ENCODE peak calls at places on chromosomes 16 and 17, in four cellular contexts. One of them, this sample, is unnamed.

GRCh38 chr17:64056269-64057005 is 36.0 kb upstream of the ICAM2 start:
- DNase-seq in left ventricle myocardium inferior: no peak
- DNase-seq in body of pancreas: peak; percentile 66
- DNase-seq in pancreas: no peak
- DNase-seq in this sample: no peak

GRCh38 chr17:57534863-57535651 is 210.0 kb downstream of the CCDC182 start:
- DNase-seq in body of pancreas: no peak
- DNase-seq in pancreas: no peak
- DNase-seq in left ventricle myocardium inferior: no peak
- DNase-seq in this sample: no peak

GRCh38 chr17:39688945-39689344 is 1.1 kb upstream of the PGAP3 start:
- DNase-seq in left ventricle myocardium inferior: no peak
- DNase-seq in pancreas: no peak
- DNase-seq in body of pancreas: no peak
- DNase-seq in this sample: no peak

GRCh38 chr16:28180660-28181556 is 30.9 kb downstream of the XPO6 start:
- DNase-seq in body of pancreas: no peak
- DNase-seq in pancreas: no peak
- DNase-seq in left ventricle myocardium inferior: no peak
- DNase-seq in this sample: no peak

GRCh38 chr16:24853830-24854229 is 8.1 kb downstream of the SLC5A11 start:
- DNase-seq in left ventricle myocardium inferior: peak; percentile 19
- DNase-seq in pancreas: no peak
- DNase-seq in body of pancreas: no peak
- DNase-seq in this sample: peak; percentile 82

GRCh38 chr17:42087042-42087701 is 11.1 kb downstream of the ZNF385C start:
- DNase-seq in pancreas: no peak
- DNase-seq in body of pancreas: no peak
- DNase-seq in left ventricle myocardium inferior: no peak
- DNase-seq in this sample: no peak

GRCh38 chr17:41666336-41666680 is 22.4 kb upstream of the EIF1 start:
- DNase-seq in body of pancreas: peak; percentile 44
- DNase-seq in pancreas: no peak
- DNase-seq in left ventricle myocardium inferior: no peak
- DNase-seq in this sample: no peak

GRCh38 chr16:4984174-4985000 is 26.3 kb downstream of the SEC14L5 start:
- DNase-seq in pancreas: no peak
- DNase-seq in left ventricle myocardium inferior: no peak
- DNase-seq in body of pancreas: no peak
- DNase-seq in this sample: no peak

GRCh38 chr17:7955414-7956042 is 23.5 kb downstream of the CNTROB start:
- DNase-seq in left ventricle myocardium inferior: no peak
- DNase-seq in body of pancreas: no peak
- DNase-seq in pancreas: no peak
- DNase-seq in this sample: peak; percentile 9

GRCh38 chr17:29778936-29779811 is 150.9 kb downstream of the SSH2 start:
- DNase-seq in pancreas: peak; percentile 78
- DNase-seq in body of pancreas: peak; percentile 73
- DNase-seq in left ventricle myocardium inferior: peak; percentile 82
- DNase-seq in this sample: peak; percentile 39

GRCh38 chr16:55557186-55557585 is 9.3 kb upstream of the CAPNS2 start:
- DNase-seq in pancreas: no peak
- DNase-seq in body of pancreas: no peak
- DNase-seq in left ventricle myocardium inferior: no peak
- DNase-seq in this sample: no peak

GRCh38 chr17:72916991-72917390 is 175.5 kb downstream of the SLC39A11 start:
- DNase-seq in pancreas: no peak
- DNase-seq in left ventricle myocardium inferior: no peak
- DNase-seq in body of pancreas: no peak
- DNase-seq in this sample: no peak

GRCh38 chr17:980406-981291 is 1.1 kb upstream of the NXN start:
- DNase-seq in body of pancreas: peak; percentile 83
- DNase-seq in left ventricle myocardium inferior: peak; percentile 58
- DNase-seq in pancreas: peak; percentile 76
- DNase-seq in this sample: peak; percentile 32

GRCh38 chr16:10868089-10868488 is 8.9 kb upstream of the CIITA start:
- DNase-seq in pancreas: peak; percentile 37
- DNase-seq in body of pancreas: no peak
- DNase-seq in left ventricle myocardium inferior: no peak
- DNase-seq in this sample: no peak

GRCh38 chr17:66632716-66633115 is 202.2 kb upstream of the CACNG5 start:
- DNase-seq in body of pancreas: no peak
- DNase-seq in pancreas: no peak
- DNase-seq in left ventricle myocardium inferior: no peak
- DNase-seq in this sample: no peak

GRCh38 chr17:11682646-11683045 is 84.4 kb downstream of the DNAH9 start:
- DNase-seq in left ventricle myocardium inferior: no peak
- DNase-seq in body of pancreas: no peak
- DNase-seq in pancreas: no peak
- DNase-seq in this sample: no peak

GRCh38 chr17:63698381-63698885 is 1.5 kb downstream of the LIMD2 start:
- DNase-seq in left ventricle myocardium inferior: no peak
- DNase-seq in pancreas: peak; percentile 60
- DNase-seq in body of pancreas: no peak
- DNase-seq in this sample: no peak

GRCh38 chr17:10745231-10745630 is 15.4 kb upstream of the TMEM220 start:
- DNase-seq in body of pancreas: no peak
- DNase-seq in left ventricle myocardium inferior: no peak
- DNase-seq in pancreas: no peak
- DNase-seq in this sample: no peak

DNA sequence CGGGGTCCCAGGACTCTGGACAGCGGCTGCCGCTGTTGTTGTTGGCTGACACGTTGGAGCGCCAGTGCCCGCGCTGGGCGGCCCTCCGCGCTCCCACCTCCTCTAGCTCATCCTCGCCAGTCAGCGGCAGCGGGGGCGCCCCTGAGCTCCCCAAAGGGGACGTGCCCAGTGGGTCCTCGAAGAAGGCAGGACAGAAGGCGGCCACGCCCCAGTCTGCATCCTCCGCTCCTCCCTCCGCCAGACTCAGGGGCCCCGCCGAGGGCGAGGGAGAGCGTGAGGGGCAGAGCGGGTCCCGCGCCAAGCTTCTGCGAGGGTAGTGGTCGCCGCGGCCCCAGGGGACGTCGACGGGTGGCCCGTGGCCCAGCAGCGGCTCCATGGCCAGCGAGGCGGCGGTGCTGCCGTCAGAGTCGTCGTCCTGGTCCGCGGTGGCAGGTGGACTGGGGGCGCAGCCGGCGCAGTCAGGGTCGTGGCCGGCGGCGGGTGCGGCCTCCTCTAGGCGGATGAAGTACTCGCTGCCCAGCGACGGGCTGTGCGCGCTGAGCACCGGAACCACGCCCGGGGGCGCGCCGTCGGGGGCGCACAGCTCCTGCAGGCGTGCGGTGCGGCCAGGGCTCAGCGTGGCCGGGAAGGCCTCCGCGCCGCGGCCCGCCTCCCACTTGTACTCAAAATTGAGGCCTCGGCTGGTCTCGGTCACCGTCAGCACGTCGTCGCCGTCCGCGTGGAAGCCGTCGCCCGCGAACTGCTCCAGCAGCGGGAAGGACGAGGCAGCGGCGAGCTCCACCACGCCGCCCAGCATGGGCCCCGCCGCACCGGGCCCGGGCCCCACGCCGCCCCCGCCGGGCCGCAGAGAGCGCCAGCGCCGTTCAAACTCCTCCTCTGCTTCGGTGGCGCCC is 43.2 kb upstream of the PVALEF start:
- DNase-seq in pancreas: no peak
- DNase-seq in body of pancreas: no peak
- DNase-seq in left ventricle myocardium inferior: no peak
- DNase-seq in this sample: no peak
- H3K27ac ChIP-seq in pancreas: no peak overlapping the region
- H3K27ac ChIP-seq in body of pancreas: no peak overlapping the region
- H3K27ac ChIP-seq in left ventricle myocardium inferior: no peak overlapping the region
- H3K27ac ChIP-seq in this sample: no peak overlapping the region

GRCh38 chr17:76550712-76551615 is 11.1 kb downstream of the PRCD start:
- DNase-seq in left ventricle myocardium inferior: no peak
- DNase-seq in body of pancreas: no peak
- DNase-seq in pancreas: no peak
- DNase-seq in this sample: no peak
- H3K27ac ChIP-seq in left ventricle myocardium inferior: no peak overlapping the region
- H3K27ac ChIP-seq in body of pancreas: peak overlapping the region; percentile 1
- H3K27ac ChIP-seq in pancreas: no peak overlapping the region
- H3K27ac ChIP-seq in this sample: peak overlapping the region; percentile 33

GRCh38 chr17:81328925-81329278 is 33.8 kb upstream of the SLC38A10 start:
- DNase-seq in body of pancreas: no peak
- DNase-seq in pancreas: no peak
- DNase-seq in left ventricle myocardium inferior: no peak
- DNase-seq in this sample: no peak
- H3K27ac ChIP-seq in body of pancreas: peak overlapping the region; percentile 54
- H3K27ac ChIP-seq in pancreas: peak overlapping the region; percentile 51
- H3K27ac ChIP-seq in left ventricle myocardium inferior: peak overlapping the region; percentile 84
- H3K27ac ChIP-seq in this sample: no peak overlapping the region

DNA sequence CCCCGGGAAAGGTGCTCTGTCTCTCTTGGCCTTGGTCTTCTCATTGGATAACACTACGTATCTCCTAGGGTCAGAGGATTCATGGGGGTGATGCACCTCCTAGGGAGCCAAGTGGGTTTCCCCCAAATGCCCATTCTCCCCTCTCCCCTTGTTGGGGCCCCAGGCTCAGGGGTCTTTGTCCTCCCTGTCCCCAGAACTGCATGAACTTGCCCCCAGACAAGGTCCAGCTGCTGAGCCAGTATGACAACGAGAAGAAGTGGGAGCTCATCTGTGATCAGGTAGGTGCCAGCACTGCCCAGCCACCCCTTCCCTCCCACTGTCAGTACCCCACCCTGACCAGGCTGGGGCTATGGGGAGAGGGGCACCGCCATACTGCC is 8.7 kb downstream of the FMNL1 start:
- DNase-seq in pancreas: no peak
- DNase-seq in body of pancreas: no peak
- DNase-seq in left ventricle myocardium inferior: no peak
- DNase-seq in this sample: no peak
- H3K27ac ChIP-seq in pancreas: no peak overlapping the region
- H3K27ac ChIP-seq in body of pancreas: no peak overlapping the region
- H3K27ac ChIP-seq in left ventricle myocardium inferior: peak overlapping the region; percentile 84
- H3K27ac ChIP-seq in this sample: no peak overlapping the region

DNA sequence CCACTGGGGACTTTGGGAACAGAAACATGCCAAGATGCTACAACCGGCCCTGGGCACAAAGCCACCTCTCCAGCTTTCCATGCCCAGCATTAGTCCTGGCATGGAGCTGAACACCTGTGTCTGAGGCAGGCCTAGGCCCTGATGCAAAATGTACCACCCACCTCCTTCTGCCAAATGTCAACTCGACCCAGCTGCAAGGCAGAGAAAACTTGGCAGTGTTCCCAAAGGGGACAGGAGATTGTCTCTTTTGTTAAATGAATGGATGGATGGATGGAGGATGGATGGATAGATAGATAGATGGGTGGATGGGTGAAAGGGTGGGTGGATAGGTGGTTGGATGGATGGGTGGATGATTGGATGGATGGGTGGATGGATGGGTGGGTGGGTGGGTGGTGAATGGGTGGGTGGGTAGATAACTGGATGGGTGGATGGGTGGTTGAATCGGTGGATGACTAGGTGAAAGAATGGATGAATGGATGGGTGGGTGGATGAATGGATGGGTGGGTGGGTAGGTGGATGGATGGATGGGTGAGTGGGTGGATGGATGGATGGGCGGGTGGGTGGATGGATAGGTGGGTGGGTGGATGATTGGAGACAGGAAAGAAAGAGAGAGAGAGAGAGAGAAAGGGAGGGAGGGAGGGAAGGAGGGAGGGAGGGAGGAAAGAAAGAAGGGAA is 73.4 kb upstream of the TNRC6C start:
- DNase-seq in pancreas: no peak
- DNase-seq in left ventricle myocardium inferior: no peak
- DNase-seq in body of pancreas: no peak
- DNase-seq in this sample: no peak
- H3K27ac ChIP-seq in pancreas: no peak overlapping the region
- H3K27ac ChIP-seq in left ventricle myocardium inferior: no peak overlapping the region
- H3K27ac ChIP-seq in body of pancreas: no peak overlapping the region
- H3K27ac ChIP-seq in this sample: peak overlapping the region; percentile 61

DNA sequence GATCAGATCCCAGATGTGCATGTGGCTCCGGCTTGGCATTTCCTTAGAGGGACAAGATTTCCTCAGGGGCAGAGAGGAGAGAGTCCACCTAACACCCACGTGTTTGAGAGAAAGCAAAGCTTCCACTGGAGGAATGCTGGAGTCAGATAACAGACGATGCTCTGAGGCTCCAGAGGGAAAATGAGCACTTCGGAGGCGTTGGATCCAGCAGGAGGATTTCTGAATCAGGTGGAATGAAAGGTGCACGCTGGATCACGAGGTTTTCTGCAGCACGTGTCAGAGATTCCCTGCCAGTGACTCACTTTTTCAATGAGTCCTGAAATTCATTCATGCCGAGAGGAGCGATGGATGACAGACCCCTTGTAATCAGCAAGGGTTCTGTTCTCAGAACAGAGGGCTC is 49.5 kb upstream of the JPH3 start:
- DNase-seq in pancreas: no peak
- DNase-seq in left ventricle myocardium inferior: no peak
- DNase-seq in body of pancreas: no peak
- DNase-seq in this sample: peak; percentile 76
- H3K27ac ChIP-seq in pancreas: no peak overlapping the region
- H3K27ac ChIP-seq in left ventricle myocardium inferior: no peak overlapping the region
- H3K27ac ChIP-seq in body of pancreas: no peak overlapping the region
- H3K27ac ChIP-seq in this sample: no peak overlapping the region

GRCh38 chr16:69451166-69451565 is 26.7 kb downstream of the CYB5B start:
- DNase-seq in body of pancreas: no peak
- DNase-seq in pancreas: no peak
- DNase-seq in left ventricle myocardium inferior: no peak
- DNase-seq in this sample: no peak
- H3K27ac ChIP-seq in body of pancreas: no peak overlapping the region
- H3K27ac ChIP-seq in pancreas: no peak overlapping the region
- H3K27ac ChIP-seq in left ventricle myocardium inferior: no peak overlapping the region
- H3K27ac ChIP-seq in this sample: no peak overlapping the region

DNA sequence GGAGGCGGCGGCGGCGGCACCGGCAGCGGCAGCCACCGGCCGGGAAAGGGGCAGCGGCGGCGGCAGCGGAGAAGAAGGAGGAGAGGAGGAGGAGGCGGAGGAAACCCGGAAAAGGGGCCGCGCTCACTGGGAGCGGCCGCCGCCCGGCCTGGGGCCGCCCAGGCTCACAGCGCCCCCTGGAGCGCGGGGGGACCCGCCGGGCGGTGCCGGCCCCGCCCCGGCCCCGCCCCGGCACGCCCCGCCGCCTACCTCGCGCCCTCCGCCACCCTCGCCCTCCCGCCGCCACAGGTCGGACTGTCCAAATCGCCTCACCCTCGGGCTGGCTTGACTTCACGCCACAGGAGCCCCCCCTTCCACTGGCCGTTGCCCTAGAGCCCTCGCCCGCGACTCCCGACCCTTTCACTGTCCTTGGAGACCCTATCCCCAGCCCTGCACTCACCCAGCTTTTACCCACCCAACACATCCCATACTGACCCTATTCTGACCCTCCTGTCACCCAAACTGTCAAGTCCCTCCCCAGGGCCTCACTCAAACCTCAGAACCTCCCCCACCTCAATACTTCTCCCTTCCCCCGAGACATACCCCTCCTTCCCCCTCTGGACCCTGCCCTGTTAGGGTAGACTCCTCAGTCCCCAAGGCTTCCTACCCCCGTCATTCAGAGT is at the start of gene CSNK2A2:
- DNase-seq in pancreas: peak; percentile 90
- DNase-seq in body of pancreas: peak; percentile 74
- DNase-seq in left ventricle myocardium inferior: peak; percentile 73
- DNase-seq in this sample: peak; percentile 5
- H3K27ac ChIP-seq in pancreas: no peak within 1 kb of the TSS
- H3K27ac ChIP-seq in body of pancreas: peak within 1 kb of the TSS; percentile 41
- H3K27ac ChIP-seq in left ventricle myocardium inferior: peak within 1 kb of the TSS; percentile 54
- H3K27ac ChIP-seq in this sample: no peak within 1 kb of the TSS